ENCODE peak calls at places on chromosomes 12 and 14, in eight cellular contexts. N is Peyer's patch, O is lower lobe of right lung, Z is GM23338, A is neural progenitor cell, P is PC-9, E is OCI-LY7, X is IMR-90. U is an unnamed sample.

GRCh38 chr14:39972704-39973103 is 540.5 kb upstream of the FBXO33 start:
- DNase-seq in N (no peak), O (no peak), Z (no peak), A (no peak), P (no peak), E (no peak), X (no peak), U (no peak)

GRCh38 chr12:129200576-129200975 is 347.3 kb downstream of the GLT1D1 start:
- DNase-seq in N (no peak), O (no peak), Z (no peak), A (no peak), P (no peak), E (no peak), X (no peak), U (no peak)

GRCh38 chr14:68621400-68622365 is 171.2 kb downstream of the ZFP36L1 start:
- DNase-seq in N (no peak), O (no peak), Z (no peak), A (no peak), P (peak; percentile 35), E (no peak), X (peak; percentile 79), U (peak; percentile 80)

GRCh38 chr12:450438-450837 is 9.3 kb upstream of the B4GALNT3 start:
- DNase-seq in N (no peak), O (no peak), Z (no peak), A (no peak), P (no peak), E (no peak), X (no peak), U (no peak)

GRCh38 chr12:19236656-19237055 is 107.1 kb downstream of the PLEKHA5 start:
- DNase-seq in N (no peak), O (no peak), Z (no peak), A (no peak), P (no peak), E (no peak), X (peak; percentile 80), U (peak; percentile 67)

GRCh38 chr12:104630230-104630670 is 173.5 kb downstream of the CHST11 start:
- DNase-seq in N (no peak), O (no peak), Z (peak; percentile 28), A (peak; percentile 24), P (no peak), E (no peak), X (no peak), U (no peak)

GRCh38 chr12:26651566-26652188 is 181.3 kb downstream of the ITPR2 start:
- DNase-seq in N (peak; percentile 25), O (no peak), Z (peak; percentile 89), A (peak; percentile 73), P (peak; percentile 67), E (peak; percentile 64), X (peak; percentile 88), U (peak; percentile 85)

GRCh38 chr12:109951751-109952150 is 44.4 kb downstream of the GIT2 start:
- DNase-seq in N (no peak), O (no peak), Z (no peak), A (no peak), P (peak; percentile 88), E (no peak), X (peak; percentile 98), U (peak; percentile 59)

GRCh38 chr14:54786191-54786755 is 116.4 kb downstream of the GCH1 start:
- DNase-seq in N (no peak), O (no peak), Z (no peak), A (no peak), P (no peak), E (no peak), X (no peak), U (no peak)

GRCh38 chr14:21068521-21069387 is 1.4 kb upstream of the ARHGEF40 start:
- DNase-seq in N (peak; percentile 68), O (peak; percentile 67), Z (peak; percentile 88), A (peak; percentile 84), P (no peak), E (peak; percentile 76), X (peak; percentile 52), U (peak; percentile 69)

GRCh38 chr14:38208825-38209562 is 1.3 kb downstream of the SSTR1 start:
- DNase-seq in N (no peak), O (peak; percentile 44), Z (peak; percentile 70), A (peak; percentile 63), P (no peak), E (no peak), X (peak; percentile 74), U (peak; percentile 17)
- H3K4me3 ChIP-seq in N (peak overlapping the region; percentile 72), O (peak overlapping the region; percentile 52), Z (peak overlapping the region; percentile 51), A (peak overlapping the region; percentile 51), P (peak overlapping the region; percentile 48), E (no peak overlapping the region), X (peak overlapping the region; percentile 61), U (peak overlapping the region; percentile 44)

DNA sequence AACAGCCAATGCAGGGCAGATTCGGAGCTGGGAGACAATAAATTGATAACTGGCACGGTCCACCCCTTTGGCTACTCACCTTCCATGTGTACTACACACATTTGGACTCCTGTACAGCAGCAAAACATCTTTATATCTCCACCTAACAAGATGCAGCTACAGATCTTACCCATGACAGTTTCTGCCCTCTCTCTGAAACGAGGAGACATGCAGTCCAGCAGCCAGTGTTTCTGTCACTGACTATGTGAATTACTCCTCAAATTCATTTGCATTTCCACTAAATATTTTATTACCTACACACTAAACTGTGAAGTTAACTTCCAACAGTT is 58.7 kb upstream of the BEGAIN start:
- DNase-seq in N (no peak), O (no peak), Z (no peak), A (no peak), P (no peak), E (no peak), X (no peak), U (no peak)
- TF ChIP-seq CTCF in N (no peak), O (no peak), Z (no peak), A (no peak), P (peak; percentile 11), E (no peak), X (no peak), U (no peak)

GRCh38 chr14:100900837-100901390 is 2.6 kb downstream of the RTL1 start:
- DNase-seq in N (no peak), O (peak; percentile 39), Z (peak; percentile 80), A (peak; percentile 87), P (no peak), E (peak; percentile 9), X (no peak), U (no peak)
- H3K4me3 ChIP-seq in N (no peak overlapping the region), O (no peak overlapping the region), Z (peak overlapping the region; percentile 67), A (no peak overlapping the region), P (no peak overlapping the region), E (no peak overlapping the region), X (no peak overlapping the region), U (no peak overlapping the region)

GRCh38 chr12:47744005-47744651 is 14.6 kb downstream of the RAPGEF3 start:
- DNase-seq in N (peak; percentile 70), O (peak; percentile 78), Z (peak; percentile 94), A (peak; percentile 42), P (peak; percentile 73), E (peak; percentile 56), X (no peak), U (no peak)
- TF ChIP-seq CTCF in N (peak; percentile 43), O (peak; percentile 64), Z (peak; percentile 98), A (peak; percentile 52), P (peak; percentile 88), E (peak; percentile 79), X (no peak), U (peak; percentile 19)

GRCh38 chr14:106509176-106509575 is 982.8 kb downstream of the TMEM121 start:
- DNase-seq in N (no peak), O (no peak), Z (no peak), A (no peak), P (no peak), E (no peak), X (no peak), U (no peak)

GRCh38 chr14:106513302-106513701 is 986.9 kb downstream of the TMEM121 start:
- DNase-seq in N (no peak), O (no peak), Z (no peak), A (no peak), P (no peak), E (no peak), X (no peak), U (no peak)

GRCh38 chr14:106509795-106510194 is 983.4 kb downstream of the TMEM121 start:
- DNase-seq in N (no peak), O (no peak), Z (no peak), A (no peak), P (no peak), E (no peak), X (no peak), U (no peak)

GRCh38 chr14:106508216-106508615 is 981.8 kb downstream of the TMEM121 start:
- DNase-seq in N (no peak), O (no peak), Z (peak; percentile 1), A (no peak), P (no peak), E (no peak), X (no peak), U (no peak)

GRCh38 chr14:106511411-106512198 is 985.2 kb downstream of the TMEM121 start:
- DNase-seq in N (no peak), O (no peak), Z (no peak), A (no peak), P (no peak), E (no peak), X (no peak), U (no peak)
- H3K4me3 ChIP-seq in N (no peak overlapping the region), O (no peak overlapping the region), Z (no peak overlapping the region), A (no peak overlapping the region), P (no peak overlapping the region), E (no peak overlapping the region), X (no peak overlapping the region), U (no peak overlapping the region)

DNA sequence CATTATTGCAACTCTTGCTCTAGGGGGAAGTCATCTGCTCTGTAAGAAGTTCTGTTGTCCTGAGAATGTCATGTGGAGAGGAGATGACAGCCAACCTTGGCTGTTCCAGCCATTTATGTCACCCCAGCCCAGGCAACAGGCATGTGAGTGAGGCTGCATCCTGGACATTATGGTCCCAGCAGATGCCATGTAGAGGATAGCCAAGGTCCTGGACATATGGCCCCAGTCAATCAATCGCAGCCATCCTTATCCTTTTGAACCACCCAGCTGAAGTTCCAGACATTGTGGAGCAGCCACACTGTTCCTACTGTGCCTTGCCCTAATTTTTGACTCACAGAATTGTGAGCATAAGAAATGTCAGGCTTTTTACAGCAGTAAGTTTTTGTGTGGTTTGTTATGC is 84.9 kb downstream of the AVPR1A start:
- DNase-seq in N (no peak), O (no peak), Z (no peak), A (no peak), P (no peak), E (no peak), X (no peak), U (no peak)
- TF ChIP-seq CTCF in N (no peak), O (no peak), Z (no peak), A (no peak), P (no peak), E (no peak), X (no peak), U (no peak)

U was measured in fibroblast of the aortic adventitia.